ENCODE peak calls at places on chromosomes 5 and 9, in nine cellular contexts. E, H, N, B, M, A, P, O and Z are unnamed samples.
A peak's percentile ranks its signal among the peaks of the same experiment; 100 is the strongest.

GRCh38 chr5:39699164-39699563 is 274.4 kb upstream of the DAB2 start:
- DNase-seq in H (no peak), O (no peak), N (no peak), B (no peak), A (no peak), P (no peak), M (no peak), E (no peak), Z (no peak)

GRCh38 chr5:67983251-67983941 is 232.2 kb upstream of the PIK3R1 start:
- DNase-seq in N (peak; percentile 67), H (peak; percentile 93), B (no peak), P (no peak), O (no peak), A (no peak), E (peak; percentile 75), M (no peak), Z (no peak)

GRCh38 chr9:76365028-76365427 is 29.2 kb downstream of the RFK start:
- DNase-seq in H (no peak), M (no peak), O (no peak), E (no peak), B (no peak), A (no peak), N (peak; percentile 43), P (no peak), Z (no peak)

GRCh38 chr5:151104795-151105194 is 24.0 kb upstream of the TNIP1 start:
- DNase-seq in H (peak; percentile 91), P (peak; percentile 79), B (peak; percentile 93), M (no peak), A (no peak), E (no peak), N (peak; percentile 95), O (no peak), Z (no peak)

GRCh38 chr5:83095973-83096539 is 18.7 kb downstream of the XRCC4 start:
- DNase-seq in B (no peak), N (peak; percentile 52), M (no peak), E (peak; percentile 35), A (peak; percentile 75), P (no peak), H (no peak), O (no peak), Z (no peak)

GRCh38 chr9:1087120-1087881 is 37.1 kb downstream of the DMRT2 start:
- DNase-seq in O (no peak), H (no peak), A (no peak), E (no peak), P (no peak), M (no peak), B (no peak), N (no peak), Z (no peak)

GRCh38 chr9:136372561-136373299 is 739 bp downstream of the CARD9 start:
- DNase-seq in A (peak; percentile 89), N (peak; percentile 80), B (no peak), O (no peak), H (no peak), M (no peak), P (peak; percentile 82), E (peak; percentile 8), Z (no peak)

GRCh38 chr9:132631685-132632084 is 38.1 kb downstream of the DDX31 start:
- DNase-seq in M (no peak), E (no peak), N (peak; percentile 22), H (no peak), A (no peak), O (no peak), P (no peak), B (peak; percentile 58), Z (no peak)

GRCh38 chr5:170474489-170475266 is 29.1 kb upstream of the KCNIP1 start:
- DNase-seq in M (no peak), A (no peak), E (no peak), N (no peak), O (no peak), P (no peak), H (no peak), B (peak; percentile 53), Z (no peak)

GRCh38 chr5:110496276-110496675 is 230.2 kb downstream of the TMEM232 start:
- DNase-seq in N (no peak), A (no peak), P (no peak), B (no peak), M (no peak), O (no peak), H (no peak), E (no peak), Z (no peak)

GRCh38 chr9:16275795-16276624 is 594.5 kb downstream of the BNC2 start:
- DNase-seq in B (no peak), A (peak; percentile 86), N (peak; percentile 21), E (no peak), M (peak; percentile 56), P (no peak), O (no peak), H (no peak), Z (no peak)

GRCh38 chr5:30034870-30035269 is 1158.6 kb upstream of the CDH6 start:
- DNase-seq in O (no peak), A (no peak), P (no peak), B (no peak), M (no peak), H (no peak), E (no peak), N (no peak), Z (no peak)

GRCh38 chr9:134460904-134461303 is 134.6 kb downstream of the RXRA start:
- DNase-seq in H (no peak), M (no peak), O (no peak), N (no peak), E (no peak), B (no peak), P (no peak), A (no peak), Z (no peak)

GRCh38 chr9:98501776-98502175 is 207.0 kb downstream of the GABBR2 start:
- DNase-seq in E (no peak), H (no peak), A (no peak), N (no peak), O (no peak), P (no peak), B (no peak), M (no peak), Z (no peak)

GRCh38 chr5:29715167-29715566 is 1478.3 kb upstream of the CDH6 start:
- DNase-seq in A (no peak), E (no peak), M (no peak), B (no peak), O (no peak), H (no peak), P (no peak), N (no peak), Z (no peak)

GRCh38 chr5:173612948-173613347 is 3.5 kb downstream of the BOD1 start:
- DNase-seq in N (peak; percentile 49), M (no peak), H (peak; percentile 31), P (no peak), B (no peak), A (no peak), E (no peak), O (no peak), Z (no peak)
- H3K4me3 ChIP-seq in N (no peak overlapping the region), M (no peak overlapping the region), H (no peak overlapping the region), P (no peak overlapping the region), B (no peak overlapping the region), A (no peak overlapping the region), E (no peak overlapping the region), O (no peak overlapping the region), Z (no peak overlapping the region)

DNA sequence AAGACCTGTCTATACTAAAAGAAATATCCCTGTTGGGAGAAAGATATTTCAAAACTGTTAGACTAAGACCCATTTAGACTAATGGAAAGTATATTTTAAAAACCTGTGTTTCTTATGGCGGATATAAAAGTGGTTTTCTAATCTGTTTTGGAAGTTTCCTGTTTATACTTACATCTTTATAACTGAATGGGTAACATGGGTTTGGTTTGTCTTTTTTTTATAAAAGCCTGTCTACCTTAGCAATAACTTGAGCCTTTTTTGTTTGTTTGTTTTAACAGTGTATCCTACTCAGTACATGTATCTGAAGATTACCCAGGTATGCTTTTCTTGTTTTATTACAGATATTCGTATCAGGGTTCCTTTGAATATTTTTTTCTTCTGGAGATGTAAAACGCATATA is 83.4 kb downstream of the PARP8 start:
- DNase-seq in O (no peak), P (no peak), E (no peak), A (no peak), M (no peak), B (no peak), H (no peak), N (no peak), Z (peak; percentile 29)
- H3K4me3 ChIP-seq in O (peak overlapping the region; percentile 0), P (no peak overlapping the region), E (no peak overlapping the region), A (no peak overlapping the region), M (no peak overlapping the region), B (no peak overlapping the region), H (no peak overlapping the region), N (no peak overlapping the region), Z (peak overlapping the region; percentile 59)

GRCh38 chr5:154646841-154647759 is 108.1 kb upstream of the LARP1 start:
- DNase-seq in E (no peak), O (no peak), A (peak; percentile 51), B (no peak), H (no peak), N (peak; percentile 39), M (no peak), P (peak; percentile 77), Z (no peak)
- H3K4me3 ChIP-seq in E (peak overlapping the region; percentile 6), O (peak overlapping the region; percentile 28), A (peak overlapping the region; percentile 2), B (no peak overlapping the region), H (no peak overlapping the region), N (peak overlapping the region; percentile 32), M (peak overlapping the region; percentile 46), P (peak overlapping the region; percentile 52), Z (peak overlapping the region; percentile 18)

GRCh38 chr5:79703381-79703645 is 13.7 kb downstream of the CMYA5 start:
- DNase-seq in B (no peak), M (no peak), N (no peak), E (no peak), O (no peak), A (no peak), H (no peak), P (no peak), Z (no peak)

GRCh38 chr5:79695501-79695900 is 5.9 kb downstream of the CMYA5 start:
- DNase-seq in M (no peak), A (no peak), H (no peak), N (no peak), P (no peak), B (no peak), E (no peak), O (no peak), Z (no peak)

GRCh38 chr5:79702606-79703380 is 13.2 kb downstream of the CMYA5 start:
- DNase-seq in B (no peak), N (peak; percentile 48), O (no peak), A (no peak), M (no peak), H (peak; percentile 61), E (no peak), P (peak; percentile 55), Z (no peak)

GRCh38 chr5:79697222-79698164 is 7.9 kb downstream of the CMYA5 start:
- DNase-seq in B (no peak), H (peak; percentile 20), O (no peak), M (no peak), P (no peak), E (no peak), N (peak; percentile 92), A (no peak), Z (no peak)

DNA sequence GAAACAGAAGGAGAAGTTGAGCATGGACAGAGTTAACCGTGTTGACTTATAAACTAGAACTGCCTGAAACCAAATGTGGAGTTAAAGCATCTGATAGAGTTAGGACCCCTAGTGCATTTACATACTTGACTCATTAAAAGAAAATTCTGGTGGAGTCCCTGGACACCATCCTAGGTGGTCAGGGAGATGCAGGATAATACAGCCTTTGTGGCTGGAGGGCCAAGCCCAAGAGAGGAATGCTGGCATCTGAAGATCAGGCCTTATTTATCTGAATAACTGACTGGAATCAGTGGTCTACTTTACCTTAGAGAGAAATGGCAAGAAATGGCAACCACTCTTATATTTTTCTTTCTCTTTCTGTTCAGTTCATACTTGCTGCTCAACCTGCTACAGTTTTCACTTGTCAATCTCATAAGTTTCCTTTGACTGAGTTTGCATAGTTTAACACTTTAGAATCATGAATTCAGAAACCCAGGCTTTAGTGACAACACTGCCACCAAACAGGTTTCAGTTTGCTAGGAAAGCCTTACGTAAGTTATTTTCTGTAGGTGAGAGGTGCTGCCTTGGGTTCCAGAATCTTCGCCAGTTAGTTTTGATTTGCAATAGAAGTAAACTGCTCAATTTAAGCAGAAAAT is 10.2 kb downstream of the CMYA5 start:
- DNase-seq in B (no peak), A (no peak), O (no peak), E (no peak), P (no peak), M (no peak), H (no peak), N (no peak), Z (no peak)
- H3K4me3 ChIP-seq in B (no peak overlapping the region), A (no peak overlapping the region), O (no peak overlapping the region), E (no peak overlapping the region), P (peak overlapping the region; percentile 17), M (no peak overlapping the region), H (no peak overlapping the region), N (no peak overlapping the region), Z (no peak overlapping the region)